ENCODE peak calls at places on chromosomes 5 and 9, in six cellular contexts. One of them, this sample, is unnamed.

GRCh38 chr5:19256036-19256435 is 732.0 kb downstream of the CDH18 start:
- DNase-seq in mesendoderm: no peak
- DNase-seq in NCI-H1417: no peak
- DNase-seq in islet precursor cell: no peak
- DNase-seq in T-cell: no peak
- DNase-seq in activated CD4-positive, alpha-beta T cell treated with anti-CD3 and anti-CD28 coated beads for 4 hours: no peak
- DNase-seq in this sample: no peak

GRCh38 chr9:68925175-68925574 is 88.7 kb downstream of the PRKACG start:
- DNase-seq in mesendoderm: no peak
- DNase-seq in NCI-H1417: no peak
- DNase-seq in islet precursor cell: no peak
- DNase-seq in T-cell: no peak
- DNase-seq in activated CD4-positive, alpha-beta T cell treated with anti-CD3 and anti-CD28 coated beads for 4 hours: no peak
- DNase-seq in this sample: no peak

GRCh38 chr5:199821-200645 is 8.7 kb downstream of the LRRC14B start:
- DNase-seq in mesendoderm: no peak
- DNase-seq in NCI-H1417: no peak
- DNase-seq in islet precursor cell: no peak
- DNase-seq in T-cell: no peak
- DNase-seq in activated CD4-positive, alpha-beta T cell treated with anti-CD3 and anti-CD28 coated beads for 4 hours: no peak
- DNase-seq in this sample: no peak

GRCh38 chr9:91422832-91423711 is 560 bp downstream of the NFIL3 start:
- DNase-seq in mesendoderm: peak; percentile 77
- DNase-seq in NCI-H1417: peak; percentile 74
- DNase-seq in islet precursor cell: peak; percentile 79
- DNase-seq in T-cell: peak; percentile 58
- DNase-seq in activated CD4-positive, alpha-beta T cell treated with anti-CD3 and anti-CD28 coated beads for 4 hours: peak; percentile 52
- DNase-seq in this sample: peak; percentile 66

GRCh38 chr5:179414459-179415215 is 69.4 kb upstream of the ADAMTS2 start:
- DNase-seq in mesendoderm: no peak
- DNase-seq in NCI-H1417: no peak
- DNase-seq in islet precursor cell: peak; percentile 27
- DNase-seq in T-cell: no peak
- DNase-seq in activated CD4-positive, alpha-beta T cell treated with anti-CD3 and anti-CD28 coated beads for 4 hours: no peak
- DNase-seq in this sample: no peak

GRCh38 chr9:115237383-115238087 is 119.6 kb upstream of the TNC start:
- DNase-seq in mesendoderm: no peak
- DNase-seq in NCI-H1417: no peak
- DNase-seq in islet precursor cell: no peak
- DNase-seq in T-cell: no peak
- DNase-seq in activated CD4-positive, alpha-beta T cell treated with anti-CD3 and anti-CD28 coated beads for 4 hours: no peak
- DNase-seq in this sample: no peak

GRCh38 chr9:133967024-133967741 is 24.9 kb downstream of the VAV2 start:
- DNase-seq in mesendoderm: no peak
- DNase-seq in NCI-H1417: no peak
- DNase-seq in islet precursor cell: no peak
- DNase-seq in T-cell: no peak
- DNase-seq in activated CD4-positive, alpha-beta T cell treated with anti-CD3 and anti-CD28 coated beads for 4 hours: no peak
- DNase-seq in this sample: no peak

GRCh38 chr5:154303133-154303532 is 112.6 kb downstream of the GALNT10 start:
- DNase-seq in mesendoderm: no peak
- DNase-seq in NCI-H1417: no peak
- DNase-seq in islet precursor cell: peak; percentile 3
- DNase-seq in T-cell: no peak
- DNase-seq in activated CD4-positive, alpha-beta T cell treated with anti-CD3 and anti-CD28 coated beads for 4 hours: no peak
- DNase-seq in this sample: no peak

GRCh38 chr9:5073701-5074100 is 88.6 kb downstream of the JAK2 start:
- DNase-seq in mesendoderm: no peak
- DNase-seq in NCI-H1417: no peak
- DNase-seq in islet precursor cell: no peak
- DNase-seq in T-cell: no peak
- DNase-seq in activated CD4-positive, alpha-beta T cell treated with anti-CD3 and anti-CD28 coated beads for 4 hours: no peak
- DNase-seq in this sample: no peak

GRCh38 chr9:89135572-89135971 is 43.0 kb downstream of the SHC3 start:
- DNase-seq in mesendoderm: no peak
- DNase-seq in NCI-H1417: no peak
- DNase-seq in islet precursor cell: no peak
- DNase-seq in T-cell: no peak
- DNase-seq in activated CD4-positive, alpha-beta T cell treated with anti-CD3 and anti-CD28 coated beads for 4 hours: no peak
- DNase-seq in this sample: no peak

GRCh38 chr5:104186100-104186499 is 623.5 kb upstream of the NUDT12 start:
- DNase-seq in mesendoderm: peak; percentile 70
- DNase-seq in NCI-H1417: no peak
- DNase-seq in islet precursor cell: peak; percentile 45
- DNase-seq in T-cell: no peak
- DNase-seq in activated CD4-positive, alpha-beta T cell treated with anti-CD3 and anti-CD28 coated beads for 4 hours: no peak
- DNase-seq in this sample: no peak

GRCh38 chr9:96619491-96620154 is at the start of gene CDC14B:
- DNase-seq in mesendoderm: peak; percentile 97
- DNase-seq in NCI-H1417: peak; percentile 88
- DNase-seq in islet precursor cell: peak; percentile 95
- DNase-seq in T-cell: peak; percentile 63
- DNase-seq in activated CD4-positive, alpha-beta T cell treated with anti-CD3 and anti-CD28 coated beads for 4 hours: peak; percentile 81
- DNase-seq in this sample: peak; percentile 76

GRCh38 chr5:16669776-16670175 is 53.0 kb upstream of the RETREG1 start:
- DNase-seq in mesendoderm: no peak
- DNase-seq in NCI-H1417: no peak
- DNase-seq in islet precursor cell: no peak
- DNase-seq in T-cell: no peak
- DNase-seq in activated CD4-positive, alpha-beta T cell treated with anti-CD3 and anti-CD28 coated beads for 4 hours: no peak
- DNase-seq in this sample: no peak

GRCh38 chr9:127185931-127186781 is 63.7 kb upstream of the ANGPTL2 start:
- DNase-seq in mesendoderm: no peak
- DNase-seq in NCI-H1417: no peak
- DNase-seq in islet precursor cell: no peak
- DNase-seq in T-cell: no peak
- DNase-seq in activated CD4-positive, alpha-beta T cell treated with anti-CD3 and anti-CD28 coated beads for 4 hours: no peak
- DNase-seq in this sample: no peak

GRCh38 chr9:137415451-137415850 is 7.5 kb downstream of the EXD3 start:
- DNase-seq in mesendoderm: no peak
- DNase-seq in NCI-H1417: no peak
- DNase-seq in islet precursor cell: no peak
- DNase-seq in T-cell: no peak
- DNase-seq in activated CD4-positive, alpha-beta T cell treated with anti-CD3 and anti-CD28 coated beads for 4 hours: no peak
- DNase-seq in this sample: no peak

GRCh38 chr9:37987467-37987981 is 81.5 kb downstream of the SHB start:
- DNase-seq in mesendoderm: no peak
- DNase-seq in NCI-H1417: no peak
- DNase-seq in islet precursor cell: no peak
- DNase-seq in T-cell: no peak
- DNase-seq in activated CD4-positive, alpha-beta T cell treated with anti-CD3 and anti-CD28 coated beads for 4 hours: no peak
- DNase-seq in this sample: no peak

GRCh38 chr9:76603448-76603895 is 144.5 kb downstream of the GCNT1 start:
- DNase-seq in mesendoderm: no peak
- DNase-seq in NCI-H1417: no peak
- DNase-seq in islet precursor cell: no peak
- DNase-seq in T-cell: no peak
- DNase-seq in activated CD4-positive, alpha-beta T cell treated with anti-CD3 and anti-CD28 coated beads for 4 hours: no peak
- DNase-seq in this sample: no peak

GRCh38 chr5:109411627-109412026 is 1.9 kb upstream of the PJA2 start:
- DNase-seq in mesendoderm: no peak
- DNase-seq in NCI-H1417: no peak
- DNase-seq in islet precursor cell: no peak
- DNase-seq in T-cell: no peak
- DNase-seq in activated CD4-positive, alpha-beta T cell treated with anti-CD3 and anti-CD28 coated beads for 4 hours: no peak
- DNase-seq in this sample: no peak

GRCh38 chr5:119879446-119879845 is 250.1 kb downstream of the FAM170A start:
- DNase-seq in mesendoderm: no peak
- DNase-seq in NCI-H1417: no peak
- DNase-seq in islet precursor cell: no peak
- DNase-seq in T-cell: no peak
- DNase-seq in activated CD4-positive, alpha-beta T cell treated with anti-CD3 and anti-CD28 coated beads for 4 hours: no peak
- DNase-seq in this sample: no peak

GRCh38 chr5:73894860-73895259 is 268.9 kb downstream of the ARHGEF28 start:
- DNase-seq in mesendoderm: no peak
- DNase-seq in NCI-H1417: no peak
- DNase-seq in islet precursor cell: no peak
- DNase-seq in T-cell: no peak
- DNase-seq in activated CD4-positive, alpha-beta T cell treated with anti-CD3 and anti-CD28 coated beads for 4 hours: no peak
- DNase-seq in this sample: no peak

This sample was measured in activated naive CD4-positive, alpha-beta T cell treated with Interleukin-2 at 50 U/mL for 16 hours.